ENCODE peak calls at places on chromosome 1, in six cellular contexts. One of them, this sample, is unnamed.

GRCh38 chr1:179794669-179795068 is 51.6 kb downstream of the FAM163A start:
- DNase-seq in glutamatergic neuron: no peak
- DNase-seq in EH: no peak
- DNase-seq in activated CD4-positive, alpha-beta T cell treated with anti-CD3 and anti-CD28 coated beads for 4 hours: no peak
- DNase-seq in Caki2: no peak
- DNase-seq in HTR-8/SVneo: no peak
- DNase-seq in this sample: no peak

GRCh38 chr1:78176448-78176847 is 130.7 kb downstream of the GIPC2 start:
- DNase-seq in EH: peak; percentile 91
- DNase-seq in HTR-8/SVneo: no peak
- DNase-seq in glutamatergic neuron: no peak
- DNase-seq in Caki2: no peak
- DNase-seq in activated CD4-positive, alpha-beta T cell treated with anti-CD3 and anti-CD28 coated beads for 4 hours: no peak
- DNase-seq in this sample: peak; percentile 57

GRCh38 chr1:243229526-243229925 is 25.6 kb downstream of the CEP170 start:
- DNase-seq in Caki2: no peak
- DNase-seq in glutamatergic neuron: no peak
- DNase-seq in activated CD4-positive, alpha-beta T cell treated with anti-CD3 and anti-CD28 coated beads for 4 hours: no peak
- DNase-seq in EH: no peak
- DNase-seq in HTR-8/SVneo: no peak
- DNase-seq in this sample: no peak

GRCh38 chr1:172832332-172832731 is 173.4 kb downstream of the FASLG start:
- DNase-seq in Caki2: no peak
- DNase-seq in HTR-8/SVneo: no peak
- DNase-seq in glutamatergic neuron: no peak
- DNase-seq in activated CD4-positive, alpha-beta T cell treated with anti-CD3 and anti-CD28 coated beads for 4 hours: no peak
- DNase-seq in EH: no peak
- DNase-seq in this sample: no peak

GRCh38 chr1:25549273-25550154 is 6.1 kb downstream of the LDLRAP1 start:
- DNase-seq in activated CD4-positive, alpha-beta T cell treated with anti-CD3 and anti-CD28 coated beads for 4 hours: peak; percentile 67
- DNase-seq in HTR-8/SVneo: peak; percentile 54
- DNase-seq in EH: peak; percentile 61
- DNase-seq in Caki2: peak; percentile 92
- DNase-seq in glutamatergic neuron: no peak
- DNase-seq in this sample: peak; percentile 92

GRCh38 chr1:224800486-224801119 is 128.9 kb upstream of the DNAH14 start:
- DNase-seq in Caki2: no peak
- DNase-seq in glutamatergic neuron: peak; percentile 67
- DNase-seq in activated CD4-positive, alpha-beta T cell treated with anti-CD3 and anti-CD28 coated beads for 4 hours: no peak
- DNase-seq in HTR-8/SVneo: no peak
- DNase-seq in EH: no peak
- DNase-seq in this sample: no peak

GRCh38 chr1:20686878-20687725 is 25.9 kb upstream of the DDOST start:
- DNase-seq in EH: no peak
- DNase-seq in HTR-8/SVneo: no peak
- DNase-seq in glutamatergic neuron: no peak
- DNase-seq in activated CD4-positive, alpha-beta T cell treated with anti-CD3 and anti-CD28 coated beads for 4 hours: no peak
- DNase-seq in Caki2: no peak
- DNase-seq in this sample: no peak

GRCh38 chr1:159817276-159818041 is 9.2 kb upstream of the SLAMF8 start:
- DNase-seq in EH: peak; percentile 32
- DNase-seq in Caki2: no peak
- DNase-seq in glutamatergic neuron: no peak
- DNase-seq in HTR-8/SVneo: no peak
- DNase-seq in activated CD4-positive, alpha-beta T cell treated with anti-CD3 and anti-CD28 coated beads for 4 hours: no peak
- DNase-seq in this sample: no peak

GRCh38 chr1:244796719-244797406 is 38.6 kb upstream of the COX20 start:
- DNase-seq in Caki2: peak; percentile 44
- DNase-seq in glutamatergic neuron: peak; percentile 60
- DNase-seq in EH: peak; percentile 72
- DNase-seq in HTR-8/SVneo: peak; percentile 69
- DNase-seq in activated CD4-positive, alpha-beta T cell treated with anti-CD3 and anti-CD28 coated beads for 4 hours: peak; percentile 61
- DNase-seq in this sample: peak; percentile 69

GRCh38 chr1:81142099-81142776 is 658.5 kb upstream of the ADGRL2 start:
- DNase-seq in glutamatergic neuron: no peak
- DNase-seq in activated CD4-positive, alpha-beta T cell treated with anti-CD3 and anti-CD28 coated beads for 4 hours: no peak
- DNase-seq in HTR-8/SVneo: no peak
- DNase-seq in Caki2: no peak
- DNase-seq in EH: peak; percentile 70
- DNase-seq in this sample: no peak

This sample was measured in transverse colon.